ENCODE peak calls at places on chromosomes 1 and 21, in ten cellular contexts. One of them, this sample, is unnamed.

GRCh38 chr1:25568834-25569598 is 25.6 kb downstream of the LDLRAP1 start:
- DNase-seq in NCI-H1092: no peak
- DNase-seq in stimulated activated CD4-positive, alpha-beta T cell treated with anti-CD3 and anti-CD28 coated beads, Interleukin-4, amount 100 ng/mL, for 1 hour: no peak
- DNase-seq in stimulated activated CD8-positive, alpha-beta memory T cell treated with anti-CD3 and anti-CD28 coated beads, Interleukin-4, amount 100 ng/mL, for 24 hours: no peak
- DNase-seq in activated T-cell treated with anti-CD3 and anti-CD28 coated beads for 24 hours: no peak
- DNase-seq in activated naive CD8-positive, alpha-beta T cell treated with anti-CD3 and anti-CD28 coated beads, Interleukin-2, amount 50 U/mL, for 24 hours: peak; percentile 54
- DNase-seq in NT2/D1: no peak
- DNase-seq in NCI-H510A: no peak
- DNase-seq in progenitor cell of endocrine pancreas: no peak
- DNase-seq in M059J: peak; percentile 93
- DNase-seq in this sample: peak; percentile 22

GRCh38 chr1:100721502-100722205 is 2.1 kb downstream of the VCAM1 start:
- DNase-seq in NCI-H1092: no peak
- DNase-seq in stimulated activated CD4-positive, alpha-beta T cell treated with anti-CD3 and anti-CD28 coated beads, Interleukin-4, amount 100 ng/mL, for 1 hour: no peak
- DNase-seq in stimulated activated CD8-positive, alpha-beta memory T cell treated with anti-CD3 and anti-CD28 coated beads, Interleukin-4, amount 100 ng/mL, for 24 hours: no peak
- DNase-seq in activated T-cell treated with anti-CD3 and anti-CD28 coated beads for 24 hours: no peak
- DNase-seq in activated naive CD8-positive, alpha-beta T cell treated with anti-CD3 and anti-CD28 coated beads, Interleukin-2, amount 50 U/mL, for 24 hours: no peak
- DNase-seq in NT2/D1: no peak
- DNase-seq in NCI-H510A: no peak
- DNase-seq in progenitor cell of endocrine pancreas: no peak
- DNase-seq in M059J: peak; percentile 72
- DNase-seq in this sample: no peak

GRCh38 chr1:15937706-15938168 is 38.2 kb downstream of the ZBTB17 start:
- DNase-seq in NCI-H1092: no peak
- DNase-seq in stimulated activated CD4-positive, alpha-beta T cell treated with anti-CD3 and anti-CD28 coated beads, Interleukin-4, amount 100 ng/mL, for 1 hour: no peak
- DNase-seq in stimulated activated CD8-positive, alpha-beta memory T cell treated with anti-CD3 and anti-CD28 coated beads, Interleukin-4, amount 100 ng/mL, for 24 hours: no peak
- DNase-seq in activated T-cell treated with anti-CD3 and anti-CD28 coated beads for 24 hours: no peak
- DNase-seq in activated naive CD8-positive, alpha-beta T cell treated with anti-CD3 and anti-CD28 coated beads, Interleukin-2, amount 50 U/mL, for 24 hours: no peak
- DNase-seq in NT2/D1: no peak
- DNase-seq in NCI-H510A: peak; percentile 86
- DNase-seq in progenitor cell of endocrine pancreas: no peak
- DNase-seq in M059J: peak; percentile 60
- DNase-seq in this sample: no peak

GRCh38 chr1:247266053-247266452 is 10.2 kb downstream of the VN1R5 start:
- DNase-seq in NCI-H1092: no peak
- DNase-seq in stimulated activated CD4-positive, alpha-beta T cell treated with anti-CD3 and anti-CD28 coated beads, Interleukin-4, amount 100 ng/mL, for 1 hour: no peak
- DNase-seq in stimulated activated CD8-positive, alpha-beta memory T cell treated with anti-CD3 and anti-CD28 coated beads, Interleukin-4, amount 100 ng/mL, for 24 hours: no peak
- DNase-seq in activated T-cell treated with anti-CD3 and anti-CD28 coated beads for 24 hours: no peak
- DNase-seq in activated naive CD8-positive, alpha-beta T cell treated with anti-CD3 and anti-CD28 coated beads, Interleukin-2, amount 50 U/mL, for 24 hours: no peak
- DNase-seq in NT2/D1: no peak
- DNase-seq in NCI-H510A: no peak
- DNase-seq in progenitor cell of endocrine pancreas: no peak
- DNase-seq in M059J: peak; percentile 29
- DNase-seq in this sample: no peak

GRCh38 chr1:24309762-24310485 is 9.2 kb upstream of the GRHL3 start:
- DNase-seq in NCI-H1092: no peak
- DNase-seq in stimulated activated CD4-positive, alpha-beta T cell treated with anti-CD3 and anti-CD28 coated beads, Interleukin-4, amount 100 ng/mL, for 1 hour: no peak
- DNase-seq in stimulated activated CD8-positive, alpha-beta memory T cell treated with anti-CD3 and anti-CD28 coated beads, Interleukin-4, amount 100 ng/mL, for 24 hours: no peak
- DNase-seq in activated T-cell treated with anti-CD3 and anti-CD28 coated beads for 24 hours: no peak
- DNase-seq in activated naive CD8-positive, alpha-beta T cell treated with anti-CD3 and anti-CD28 coated beads, Interleukin-2, amount 50 U/mL, for 24 hours: no peak
- DNase-seq in NT2/D1: no peak
- DNase-seq in NCI-H510A: no peak
- DNase-seq in progenitor cell of endocrine pancreas: no peak
- DNase-seq in M059J: peak; percentile 76
- DNase-seq in this sample: no peak

GRCh38 chr21:42666918-42667317 is 13.5 kb downstream of the PDE9A start:
- DNase-seq in NCI-H1092: no peak
- DNase-seq in stimulated activated CD4-positive, alpha-beta T cell treated with anti-CD3 and anti-CD28 coated beads, Interleukin-4, amount 100 ng/mL, for 1 hour: no peak
- DNase-seq in stimulated activated CD8-positive, alpha-beta memory T cell treated with anti-CD3 and anti-CD28 coated beads, Interleukin-4, amount 100 ng/mL, for 24 hours: no peak
- DNase-seq in activated T-cell treated with anti-CD3 and anti-CD28 coated beads for 24 hours: no peak
- DNase-seq in activated naive CD8-positive, alpha-beta T cell treated with anti-CD3 and anti-CD28 coated beads, Interleukin-2, amount 50 U/mL, for 24 hours: no peak
- DNase-seq in NT2/D1: no peak
- DNase-seq in NCI-H510A: no peak
- DNase-seq in progenitor cell of endocrine pancreas: no peak
- DNase-seq in M059J: no peak
- DNase-seq in this sample: no peak

GRCh38 chr21:38327984-38328383 is 71.2 kb downstream of the KCNJ15 start:
- DNase-seq in NCI-H1092: no peak
- DNase-seq in stimulated activated CD4-positive, alpha-beta T cell treated with anti-CD3 and anti-CD28 coated beads, Interleukin-4, amount 100 ng/mL, for 1 hour: no peak
- DNase-seq in stimulated activated CD8-positive, alpha-beta memory T cell treated with anti-CD3 and anti-CD28 coated beads, Interleukin-4, amount 100 ng/mL, for 24 hours: no peak
- DNase-seq in activated T-cell treated with anti-CD3 and anti-CD28 coated beads for 24 hours: no peak
- DNase-seq in activated naive CD8-positive, alpha-beta T cell treated with anti-CD3 and anti-CD28 coated beads, Interleukin-2, amount 50 U/mL, for 24 hours: no peak
- DNase-seq in NT2/D1: no peak
- DNase-seq in NCI-H510A: no peak
- DNase-seq in progenitor cell of endocrine pancreas: no peak
- DNase-seq in M059J: peak; percentile 55
- DNase-seq in this sample: no peak

GRCh38 chr1:246332078-246332477 is 175.0 kb downstream of the SMYD3 start:
- DNase-seq in NCI-H1092: no peak
- DNase-seq in stimulated activated CD4-positive, alpha-beta T cell treated with anti-CD3 and anti-CD28 coated beads, Interleukin-4, amount 100 ng/mL, for 1 hour: no peak
- DNase-seq in stimulated activated CD8-positive, alpha-beta memory T cell treated with anti-CD3 and anti-CD28 coated beads, Interleukin-4, amount 100 ng/mL, for 24 hours: no peak
- DNase-seq in activated T-cell treated with anti-CD3 and anti-CD28 coated beads for 24 hours: no peak
- DNase-seq in activated naive CD8-positive, alpha-beta T cell treated with anti-CD3 and anti-CD28 coated beads, Interleukin-2, amount 50 U/mL, for 24 hours: no peak
- DNase-seq in NT2/D1: no peak
- DNase-seq in NCI-H510A: no peak
- DNase-seq in progenitor cell of endocrine pancreas: no peak
- DNase-seq in M059J: no peak
- DNase-seq in this sample: no peak

GRCh38 chr1:183804916-183805734 is at the start of gene RGL1:
- DNase-seq in NCI-H1092: peak; percentile 46
- DNase-seq in stimulated activated CD4-positive, alpha-beta T cell treated with anti-CD3 and anti-CD28 coated beads, Interleukin-4, amount 100 ng/mL, for 1 hour: peak; percentile 18
- DNase-seq in stimulated activated CD8-positive, alpha-beta memory T cell treated with anti-CD3 and anti-CD28 coated beads, Interleukin-4, amount 100 ng/mL, for 24 hours: no peak
- DNase-seq in activated T-cell treated with anti-CD3 and anti-CD28 coated beads for 24 hours: no peak
- DNase-seq in activated naive CD8-positive, alpha-beta T cell treated with anti-CD3 and anti-CD28 coated beads, Interleukin-2, amount 50 U/mL, for 24 hours: peak; percentile 24
- DNase-seq in NT2/D1: no peak
- DNase-seq in NCI-H510A: peak; percentile 25
- DNase-seq in progenitor cell of endocrine pancreas: peak; percentile 32
- DNase-seq in M059J: peak; percentile 81
- DNase-seq in this sample: no peak

GRCh38 chr1:247445775-247446364 is 12.0 kb downstream of the OR2B11 start:
- DNase-seq in NCI-H1092: no peak
- DNase-seq in stimulated activated CD4-positive, alpha-beta T cell treated with anti-CD3 and anti-CD28 coated beads, Interleukin-4, amount 100 ng/mL, for 1 hour: no peak
- DNase-seq in stimulated activated CD8-positive, alpha-beta memory T cell treated with anti-CD3 and anti-CD28 coated beads, Interleukin-4, amount 100 ng/mL, for 24 hours: no peak
- DNase-seq in activated T-cell treated with anti-CD3 and anti-CD28 coated beads for 24 hours: no peak
- DNase-seq in activated naive CD8-positive, alpha-beta T cell treated with anti-CD3 and anti-CD28 coated beads, Interleukin-2, amount 50 U/mL, for 24 hours: no peak
- DNase-seq in NT2/D1: no peak
- DNase-seq in NCI-H510A: no peak
- DNase-seq in progenitor cell of endocrine pancreas: no peak
- DNase-seq in M059J: no peak
- DNase-seq in this sample: no peak

GRCh38 chr21:46622226-46622625 is 13.2 kb upstream of the PRMT2 start:
- DNase-seq in NCI-H1092: no peak
- DNase-seq in stimulated activated CD4-positive, alpha-beta T cell treated with anti-CD3 and anti-CD28 coated beads, Interleukin-4, amount 100 ng/mL, for 1 hour: no peak
- DNase-seq in stimulated activated CD8-positive, alpha-beta memory T cell treated with anti-CD3 and anti-CD28 coated beads, Interleukin-4, amount 100 ng/mL, for 24 hours: no peak
- DNase-seq in activated T-cell treated with anti-CD3 and anti-CD28 coated beads for 24 hours: no peak
- DNase-seq in activated naive CD8-positive, alpha-beta T cell treated with anti-CD3 and anti-CD28 coated beads, Interleukin-2, amount 50 U/mL, for 24 hours: no peak
- DNase-seq in NT2/D1: no peak
- DNase-seq in NCI-H510A: no peak
- DNase-seq in progenitor cell of endocrine pancreas: no peak
- DNase-seq in M059J: no peak
- DNase-seq in this sample: peak; percentile 12

GRCh38 chr1:2431095-2431494 is 18.7 kb upstream of the PEX10 start:
- DNase-seq in NCI-H1092: no peak
- DNase-seq in stimulated activated CD4-positive, alpha-beta T cell treated with anti-CD3 and anti-CD28 coated beads, Interleukin-4, amount 100 ng/mL, for 1 hour: no peak
- DNase-seq in stimulated activated CD8-positive, alpha-beta memory T cell treated with anti-CD3 and anti-CD28 coated beads, Interleukin-4, amount 100 ng/mL, for 24 hours: no peak
- DNase-seq in activated T-cell treated with anti-CD3 and anti-CD28 coated beads for 24 hours: no peak
- DNase-seq in activated naive CD8-positive, alpha-beta T cell treated with anti-CD3 and anti-CD28 coated beads, Interleukin-2, amount 50 U/mL, for 24 hours: no peak
- DNase-seq in NT2/D1: no peak
- DNase-seq in NCI-H510A: no peak
- DNase-seq in progenitor cell of endocrine pancreas: no peak
- DNase-seq in M059J: no peak
- DNase-seq in this sample: no peak

GRCh38 chr1:58409826-58410225 is 136.7 kb downstream of the OMA1 start:
- DNase-seq in NCI-H1092: no peak
- DNase-seq in stimulated activated CD4-positive, alpha-beta T cell treated with anti-CD3 and anti-CD28 coated beads, Interleukin-4, amount 100 ng/mL, for 1 hour: no peak
- DNase-seq in stimulated activated CD8-positive, alpha-beta memory T cell treated with anti-CD3 and anti-CD28 coated beads, Interleukin-4, amount 100 ng/mL, for 24 hours: no peak
- DNase-seq in activated T-cell treated with anti-CD3 and anti-CD28 coated beads for 24 hours: no peak
- DNase-seq in activated naive CD8-positive, alpha-beta T cell treated with anti-CD3 and anti-CD28 coated beads, Interleukin-2, amount 50 U/mL, for 24 hours: no peak
- DNase-seq in NT2/D1: no peak
- DNase-seq in NCI-H510A: no peak
- DNase-seq in progenitor cell of endocrine pancreas: no peak
- DNase-seq in M059J: peak; percentile 97
- DNase-seq in this sample: no peak

GRCh38 chr21:22691643-22692042 is 1693.4 kb downstream of the NCAM2 start:
- DNase-seq in NCI-H1092: no peak
- DNase-seq in stimulated activated CD4-positive, alpha-beta T cell treated with anti-CD3 and anti-CD28 coated beads, Interleukin-4, amount 100 ng/mL, for 1 hour: no peak
- DNase-seq in stimulated activated CD8-positive, alpha-beta memory T cell treated with anti-CD3 and anti-CD28 coated beads, Interleukin-4, amount 100 ng/mL, for 24 hours: no peak
- DNase-seq in activated T-cell treated with anti-CD3 and anti-CD28 coated beads for 24 hours: no peak
- DNase-seq in activated naive CD8-positive, alpha-beta T cell treated with anti-CD3 and anti-CD28 coated beads, Interleukin-2, amount 50 U/mL, for 24 hours: no peak
- DNase-seq in NT2/D1: no peak
- DNase-seq in NCI-H510A: no peak
- DNase-seq in progenitor cell of endocrine pancreas: no peak
- DNase-seq in M059J: no peak
- DNase-seq in this sample: no peak

GRCh38 chr1:20108724-20109123 is 10.6 kb downstream of the PLA2G2D start:
- DNase-seq in NCI-H1092: no peak
- DNase-seq in stimulated activated CD4-positive, alpha-beta T cell treated with anti-CD3 and anti-CD28 coated beads, Interleukin-4, amount 100 ng/mL, for 1 hour: no peak
- DNase-seq in stimulated activated CD8-positive, alpha-beta memory T cell treated with anti-CD3 and anti-CD28 coated beads, Interleukin-4, amount 100 ng/mL, for 24 hours: no peak
- DNase-seq in activated T-cell treated with anti-CD3 and anti-CD28 coated beads for 24 hours: no peak
- DNase-seq in activated naive CD8-positive, alpha-beta T cell treated with anti-CD3 and anti-CD28 coated beads, Interleukin-2, amount 50 U/mL, for 24 hours: no peak
- DNase-seq in NT2/D1: no peak
- DNase-seq in NCI-H510A: no peak
- DNase-seq in progenitor cell of endocrine pancreas: no peak
- DNase-seq in M059J: no peak
- DNase-seq in this sample: no peak

GRCh38 chr21:44738621-44739020 is 27.2 kb upstream of the TSPEAR start:
- DNase-seq in NCI-H1092: no peak
- DNase-seq in stimulated activated CD4-positive, alpha-beta T cell treated with anti-CD3 and anti-CD28 coated beads, Interleukin-4, amount 100 ng/mL, for 1 hour: no peak
- DNase-seq in stimulated activated CD8-positive, alpha-beta memory T cell treated with anti-CD3 and anti-CD28 coated beads, Interleukin-4, amount 100 ng/mL, for 24 hours: no peak
- DNase-seq in activated T-cell treated with anti-CD3 and anti-CD28 coated beads for 24 hours: no peak
- DNase-seq in activated naive CD8-positive, alpha-beta T cell treated with anti-CD3 and anti-CD28 coated beads, Interleukin-2, amount 50 U/mL, for 24 hours: no peak
- DNase-seq in NT2/D1: no peak
- DNase-seq in NCI-H510A: no peak
- DNase-seq in progenitor cell of endocrine pancreas: no peak
- DNase-seq in M059J: no peak
- DNase-seq in this sample: no peak

GRCh38 chr1:19764848-19765247 is 34.9 kb downstream of the TMCO4 start:
- DNase-seq in NCI-H1092: no peak
- DNase-seq in stimulated activated CD4-positive, alpha-beta T cell treated with anti-CD3 and anti-CD28 coated beads, Interleukin-4, amount 100 ng/mL, for 1 hour: no peak
- DNase-seq in stimulated activated CD8-positive, alpha-beta memory T cell treated with anti-CD3 and anti-CD28 coated beads, Interleukin-4, amount 100 ng/mL, for 24 hours: no peak
- DNase-seq in activated T-cell treated with anti-CD3 and anti-CD28 coated beads for 24 hours: no peak
- DNase-seq in activated naive CD8-positive, alpha-beta T cell treated with anti-CD3 and anti-CD28 coated beads, Interleukin-2, amount 50 U/mL, for 24 hours: no peak
- DNase-seq in NT2/D1: no peak
- DNase-seq in NCI-H510A: no peak
- DNase-seq in progenitor cell of endocrine pancreas: no peak
- DNase-seq in M059J: peak; percentile 95
- DNase-seq in this sample: no peak

GRCh38 chr1:3465091-3465934 is 10.8 kb downstream of the ARHGEF16 start:
- DNase-seq in NCI-H1092: no peak
- DNase-seq in stimulated activated CD4-positive, alpha-beta T cell treated with anti-CD3 and anti-CD28 coated beads, Interleukin-4, amount 100 ng/mL, for 1 hour: no peak
- DNase-seq in stimulated activated CD8-positive, alpha-beta memory T cell treated with anti-CD3 and anti-CD28 coated beads, Interleukin-4, amount 100 ng/mL, for 24 hours: no peak
- DNase-seq in activated T-cell treated with anti-CD3 and anti-CD28 coated beads for 24 hours: no peak
- DNase-seq in activated naive CD8-positive, alpha-beta T cell treated with anti-CD3 and anti-CD28 coated beads, Interleukin-2, amount 50 U/mL, for 24 hours: no peak
- DNase-seq in NT2/D1: no peak
- DNase-seq in NCI-H510A: no peak
- DNase-seq in progenitor cell of endocrine pancreas: no peak
- DNase-seq in M059J: no peak
- DNase-seq in this sample: no peak

GRCh38 chr1:37714226-37714625 is 21.9 kb downstream of the CDCA8 start:
- DNase-seq in NCI-H1092: no peak
- DNase-seq in stimulated activated CD4-positive, alpha-beta T cell treated with anti-CD3 and anti-CD28 coated beads, Interleukin-4, amount 100 ng/mL, for 1 hour: no peak
- DNase-seq in stimulated activated CD8-positive, alpha-beta memory T cell treated with anti-CD3 and anti-CD28 coated beads, Interleukin-4, amount 100 ng/mL, for 24 hours: no peak
- DNase-seq in activated T-cell treated with anti-CD3 and anti-CD28 coated beads for 24 hours: no peak
- DNase-seq in activated naive CD8-positive, alpha-beta T cell treated with anti-CD3 and anti-CD28 coated beads, Interleukin-2, amount 50 U/mL, for 24 hours: no peak
- DNase-seq in NT2/D1: no peak
- DNase-seq in NCI-H510A: no peak
- DNase-seq in progenitor cell of endocrine pancreas: no peak
- DNase-seq in M059J: no peak
- DNase-seq in this sample: no peak

GRCh38 chr1:218592688-218593087 is 247.6 kb downstream of the TGFB2 start:
- DNase-seq in NCI-H1092: no peak
- DNase-seq in stimulated activated CD4-positive, alpha-beta T cell treated with anti-CD3 and anti-CD28 coated beads, Interleukin-4, amount 100 ng/mL, for 1 hour: no peak
- DNase-seq in stimulated activated CD8-positive, alpha-beta memory T cell treated with anti-CD3 and anti-CD28 coated beads, Interleukin-4, amount 100 ng/mL, for 24 hours: no peak
- DNase-seq in activated T-cell treated with anti-CD3 and anti-CD28 coated beads for 24 hours: no peak
- DNase-seq in activated naive CD8-positive, alpha-beta T cell treated with anti-CD3 and anti-CD28 coated beads, Interleukin-2, amount 50 U/mL, for 24 hours: no peak
- DNase-seq in NT2/D1: no peak
- DNase-seq in NCI-H510A: no peak
- DNase-seq in progenitor cell of endocrine pancreas: no peak
- DNase-seq in M059J: peak; percentile 78
- DNase-seq in this sample: peak; percentile 27

GRCh38 chr1:12052008-12052573 is 11.0 kb upstream of the TNFRSF8 start:
- DNase-seq in NCI-H1092: no peak
- DNase-seq in stimulated activated CD4-positive, alpha-beta T cell treated with anti-CD3 and anti-CD28 coated beads, Interleukin-4, amount 100 ng/mL, for 1 hour: peak; percentile 11
- DNase-seq in stimulated activated CD8-positive, alpha-beta memory T cell treated with anti-CD3 and anti-CD28 coated beads, Interleukin-4, amount 100 ng/mL, for 24 hours: no peak
- DNase-seq in activated T-cell treated with anti-CD3 and anti-CD28 coated beads for 24 hours: no peak
- DNase-seq in activated naive CD8-positive, alpha-beta T cell treated with anti-CD3 and anti-CD28 coated beads, Interleukin-2, amount 50 U/mL, for 24 hours: peak; percentile 44
- DNase-seq in NT2/D1: no peak
- DNase-seq in NCI-H510A: no peak
- DNase-seq in progenitor cell of endocrine pancreas: no peak
- DNase-seq in M059J: peak; percentile 88
- DNase-seq in this sample: peak; percentile 10

GRCh38 chr1:201348211-201348566 is 29.3 kb downstream of the TNNT2 start:
- DNase-seq in NCI-H1092: peak; percentile 39
- DNase-seq in stimulated activated CD4-positive, alpha-beta T cell treated with anti-CD3 and anti-CD28 coated beads, Interleukin-4, amount 100 ng/mL, for 1 hour: peak; percentile 15
- DNase-seq in stimulated activated CD8-positive, alpha-beta memory T cell treated with anti-CD3 and anti-CD28 coated beads, Interleukin-4, amount 100 ng/mL, for 24 hours: no peak
- DNase-seq in activated T-cell treated with anti-CD3 and anti-CD28 coated beads for 24 hours: no peak
- DNase-seq in activated naive CD8-positive, alpha-beta T cell treated with anti-CD3 and anti-CD28 coated beads, Interleukin-2, amount 50 U/mL, for 24 hours: peak; percentile 27
- DNase-seq in NT2/D1: peak; percentile 78
- DNase-seq in NCI-H510A: no peak
- DNase-seq in progenitor cell of endocrine pancreas: peak; percentile 26
- DNase-seq in M059J: peak; percentile 63
- DNase-seq in this sample: peak; percentile 67

GRCh38 chr1:53521900-53522552 is 62.8 kb downstream of the DMRTB1 start:
- DNase-seq in NCI-H1092: no peak
- DNase-seq in stimulated activated CD4-positive, alpha-beta T cell treated with anti-CD3 and anti-CD28 coated beads, Interleukin-4, amount 100 ng/mL, for 1 hour: no peak
- DNase-seq in stimulated activated CD8-positive, alpha-beta memory T cell treated with anti-CD3 and anti-CD28 coated beads, Interleukin-4, amount 100 ng/mL, for 24 hours: no peak
- DNase-seq in activated T-cell treated with anti-CD3 and anti-CD28 coated beads for 24 hours: no peak
- DNase-seq in activated naive CD8-positive, alpha-beta T cell treated with anti-CD3 and anti-CD28 coated beads, Interleukin-2, amount 50 U/mL, for 24 hours: no peak
- DNase-seq in NT2/D1: no peak
- DNase-seq in NCI-H510A: no peak
- DNase-seq in progenitor cell of endocrine pancreas: no peak
- DNase-seq in M059J: no peak
- DNase-seq in this sample: no peak

GRCh38 chr1:15714438-15715136 is 21.5 kb upstream of the SLC25A34 start:
- DNase-seq in NCI-H1092: no peak
- DNase-seq in stimulated activated CD4-positive, alpha-beta T cell treated with anti-CD3 and anti-CD28 coated beads, Interleukin-4, amount 100 ng/mL, for 1 hour: no peak
- DNase-seq in stimulated activated CD8-positive, alpha-beta memory T cell treated with anti-CD3 and anti-CD28 coated beads, Interleukin-4, amount 100 ng/mL, for 24 hours: no peak
- DNase-seq in activated T-cell treated with anti-CD3 and anti-CD28 coated beads for 24 hours: no peak
- DNase-seq in activated naive CD8-positive, alpha-beta T cell treated with anti-CD3 and anti-CD28 coated beads, Interleukin-2, amount 50 U/mL, for 24 hours: no peak
- DNase-seq in NT2/D1: no peak
- DNase-seq in NCI-H510A: no peak
- DNase-seq in progenitor cell of endocrine pancreas: no peak
- DNase-seq in M059J: no peak
- DNase-seq in this sample: no peak

GRCh38 chr1:14265515-14265914 is 333.0 kb upstream of the KAZN start:
- DNase-seq in NCI-H1092: no peak
- DNase-seq in stimulated activated CD4-positive, alpha-beta T cell treated with anti-CD3 and anti-CD28 coated beads, Interleukin-4, amount 100 ng/mL, for 1 hour: no peak
- DNase-seq in stimulated activated CD8-positive, alpha-beta memory T cell treated with anti-CD3 and anti-CD28 coated beads, Interleukin-4, amount 100 ng/mL, for 24 hours: no peak
- DNase-seq in activated T-cell treated with anti-CD3 and anti-CD28 coated beads for 24 hours: no peak
- DNase-seq in activated naive CD8-positive, alpha-beta T cell treated with anti-CD3 and anti-CD28 coated beads, Interleukin-2, amount 50 U/mL, for 24 hours: no peak
- DNase-seq in NT2/D1: no peak
- DNase-seq in NCI-H510A: no peak
- DNase-seq in progenitor cell of endocrine pancreas: no peak
- DNase-seq in M059J: no peak
- DNase-seq in this sample: no peak

GRCh38 chr1:2980073-2980791 is 41.0 kb upstream of the ACTRT2 start:
- DNase-seq in NCI-H1092: no peak
- DNase-seq in stimulated activated CD4-positive, alpha-beta T cell treated with anti-CD3 and anti-CD28 coated beads, Interleukin-4, amount 100 ng/mL, for 1 hour: no peak
- DNase-seq in stimulated activated CD8-positive, alpha-beta memory T cell treated with anti-CD3 and anti-CD28 coated beads, Interleukin-4, amount 100 ng/mL, for 24 hours: no peak
- DNase-seq in activated T-cell treated with anti-CD3 and anti-CD28 coated beads for 24 hours: no peak
- DNase-seq in activated naive CD8-positive, alpha-beta T cell treated with anti-CD3 and anti-CD28 coated beads, Interleukin-2, amount 50 U/mL, for 24 hours: no peak
- DNase-seq in NT2/D1: no peak
- DNase-seq in NCI-H510A: no peak
- DNase-seq in progenitor cell of endocrine pancreas: no peak
- DNase-seq in M059J: no peak
- DNase-seq in this sample: no peak

GRCh38 chr1:193031431-193031830 is 27.7 kb downstream of the UCHL5 start:
- DNase-seq in NCI-H1092: no peak
- DNase-seq in stimulated activated CD4-positive, alpha-beta T cell treated with anti-CD3 and anti-CD28 coated beads, Interleukin-4, amount 100 ng/mL, for 1 hour: no peak
- DNase-seq in stimulated activated CD8-positive, alpha-beta memory T cell treated with anti-CD3 and anti-CD28 coated beads, Interleukin-4, amount 100 ng/mL, for 24 hours: no peak
- DNase-seq in activated T-cell treated with anti-CD3 and anti-CD28 coated beads for 24 hours: no peak
- DNase-seq in activated naive CD8-positive, alpha-beta T cell treated with anti-CD3 and anti-CD28 coated beads, Interleukin-2, amount 50 U/mL, for 24 hours: no peak
- DNase-seq in NT2/D1: no peak
- DNase-seq in NCI-H510A: no peak
- DNase-seq in progenitor cell of endocrine pancreas: no peak
- DNase-seq in M059J: peak; percentile 10
- DNase-seq in this sample: peak; percentile 26

GRCh38 chr21:42558846-42559245 is 45.2 kb downstream of the SLC37A1 start:
- DNase-seq in NCI-H1092: no peak
- DNase-seq in stimulated activated CD4-positive, alpha-beta T cell treated with anti-CD3 and anti-CD28 coated beads, Interleukin-4, amount 100 ng/mL, for 1 hour: no peak
- DNase-seq in stimulated activated CD8-positive, alpha-beta memory T cell treated with anti-CD3 and anti-CD28 coated beads, Interleukin-4, amount 100 ng/mL, for 24 hours: no peak
- DNase-seq in activated T-cell treated with anti-CD3 and anti-CD28 coated beads for 24 hours: no peak
- DNase-seq in activated naive CD8-positive, alpha-beta T cell treated with anti-CD3 and anti-CD28 coated beads, Interleukin-2, amount 50 U/mL, for 24 hours: no peak
- DNase-seq in NT2/D1: no peak
- DNase-seq in NCI-H510A: no peak
- DNase-seq in progenitor cell of endocrine pancreas: no peak
- DNase-seq in M059J: no peak
- DNase-seq in this sample: no peak

This sample was measured in HT-29.